ENCODE peak calls at places on chromosomes 12 and 14, in eight cellular contexts. N is BE2C, R is colonic mucosa, X is upper lobe of left lung, I is kidney, F is spleen, C is tibial artery, W is endothelial cell of umbilical vein. K is an unnamed sample.

GRCh38 chr12:69685810-69686209 is 13.3 kb downstream of the BEST3 start:
- DNase-seq in N (no peak), R (no peak), X (no peak), I (no peak), F (no peak), C (no peak), W (peak; percentile 8), K (no peak)

GRCh38 chr12:94938583-94938982 is 64.9 kb downstream of the NDUFA12 start:
- DNase-seq in N (no peak), R (no peak), X (no peak), I (no peak), F (no peak), C (no peak), W (no peak), K (no peak)

GRCh38 chr12:41368006-41368405 is 179.9 kb downstream of the PDZRN4 start:
- DNase-seq in N (peak; percentile 8), R (no peak), X (no peak), I (no peak), F (no peak), C (no peak), W (no peak), K (no peak)

GRCh38 chr12:132921685-132922084 is 34.3 kb upstream of the CHFR start:
- DNase-seq in N (peak; percentile 17), R (no peak), X (no peak), I (no peak), F (no peak), C (no peak), W (no peak), K (no peak)

GRCh38 chr14:61298834-61299233 is 17.7 kb upstream of the TMEM30B start:
- DNase-seq in N (no peak), R (no peak), X (no peak), I (no peak), F (no peak), C (no peak), W (no peak), K (no peak)

GRCh38 chr12:127625372-127625771 is 641.6 kb upstream of the TMEM132C start:
- DNase-seq in N (no peak), R (no peak), X (no peak), I (no peak), F (no peak), C (no peak), W (no peak), K (no peak)

GRCh38 chr14:95477411-95478089 is 38.9 kb downstream of the SYNE3 start:
- DNase-seq in N (no peak), R (no peak), X (no peak), I (peak; percentile 49), F (no peak), C (no peak), W (no peak), K (no peak)

GRCh38 chr12:132527186-132527882 is 37.4 kb downstream of the FBRSL1 start:
- DNase-seq in N (no peak), R (no peak), X (peak; percentile 69), I (no peak), F (no peak), C (no peak), W (no peak), K (no peak)

GRCh38 chr14:48857366-48857765 is 728.8 kb downstream of the RPS29 start:
- DNase-seq in N (no peak), R (no peak), X (no peak), I (no peak), F (no peak), C (no peak), W (no peak), K (no peak)

GRCh38 chr14:104196461-104197180 is 58.2 kb downstream of the KIF26A start:
- DNase-seq in N (no peak), R (no peak), X (peak; percentile 54), I (no peak), F (no peak), C (no peak), W (no peak), K (no peak)

GRCh38 chr12:64104376-64104775 is 117.7 kb downstream of the KICS2 start:
- DNase-seq in N (no peak), R (no peak), X (no peak), I (no peak), F (no peak), C (no peak), W (no peak), K (no peak)

GRCh38 chr12:104539063-104539462 is 82.3 kb downstream of the CHST11 start:
- DNase-seq in N (no peak), R (no peak), X (no peak), I (no peak), F (no peak), C (no peak), W (no peak), K (no peak)

GRCh38 chr14:88044129-88044727 is 39.3 kb downstream of the GPR65 start:
- DNase-seq in N (no peak), R (no peak), X (no peak), I (no peak), F (no peak), C (no peak), W (no peak), K (no peak)

DNA sequence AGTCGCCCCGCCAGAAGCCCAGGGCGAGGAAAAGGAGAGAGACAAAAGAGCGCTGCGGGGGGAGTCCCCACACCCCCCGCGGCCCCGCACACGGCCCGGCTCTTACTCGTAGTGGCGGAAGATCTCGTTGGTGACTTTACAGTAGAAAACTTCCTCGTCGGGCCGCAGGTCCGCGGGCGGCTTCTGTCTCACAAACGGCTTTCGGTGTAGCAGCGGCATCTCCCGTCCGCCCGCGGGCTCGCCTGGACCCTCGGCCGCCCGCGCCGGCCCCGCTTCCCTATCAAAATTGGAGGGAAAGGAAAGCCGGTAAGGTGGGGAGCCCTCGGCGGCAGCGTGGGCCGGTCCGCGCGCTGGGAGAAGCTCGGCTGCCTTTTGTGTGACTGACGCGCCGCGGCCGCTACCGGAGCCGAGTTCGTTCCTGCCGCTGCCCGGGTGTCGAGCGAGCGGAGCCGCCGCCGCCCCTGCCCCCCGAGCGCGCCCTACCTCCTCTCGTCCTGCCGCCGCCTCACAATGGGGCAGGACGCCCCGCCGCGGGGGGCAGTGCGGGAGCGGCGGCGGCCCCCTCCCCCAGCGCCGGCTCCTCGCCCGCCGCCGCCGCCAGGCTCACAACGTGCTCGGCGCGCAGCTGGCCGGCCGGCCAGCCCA is 652 bp downstream of the BAZ1A start:
- DNase-seq in N (peak; percentile 61), R (peak; percentile 61), X (peak; percentile 92), I (peak; percentile 88), F (peak; percentile 94), C (peak; percentile 74), W (peak; percentile 62), K (no peak)
- TF ChIP-seq CTCF in N (no peak), R (no peak), X (no peak), I (no peak), F (peak; percentile 13), C (no peak), W (no peak), K (no peak)

GRCh38 chr14:99592394-99592793 is 11.6 kb downstream of the CCDC85C start:
- DNase-seq in N (no peak), R (no peak), X (no peak), I (no peak), F (no peak), C (no peak), W (no peak), K (no peak)

GRCh38 chr14:99595034-99595433 is 9.0 kb downstream of the CCDC85C start:
- DNase-seq in N (no peak), R (no peak), X (no peak), I (no peak), F (no peak), C (no peak), W (no peak), K (no peak)

GRCh38 chr14:99590746-99591555 is 13.1 kb downstream of the CCDC85C start:
- DNase-seq in N (peak; percentile 71), R (no peak), X (peak; percentile 52), I (no peak), F (no peak), C (no peak), W (peak; percentile 85), K (no peak)

GRCh38 chr14:99593971-99594841 is 9.8 kb downstream of the CCDC85C start:
- DNase-seq in N (no peak), R (no peak), X (peak; percentile 21), I (no peak), F (no peak), C (no peak), W (no peak), K (no peak)

GRCh38 chr14:99592933-99593753 is 10.9 kb downstream of the CCDC85C start:
- DNase-seq in N (no peak), R (no peak), X (peak; percentile 83), I (no peak), F (no peak), C (no peak), W (no peak), K (no peak)
- H3K4me1 ChIP-seq in N (peaks cover 68% of the 10 kb centered on the region), R (peaks cover 20% of the 10 kb centered on the region), X (peaks cover 80% of the 10 kb centered on the region), I (peaks cover 23% of the 10 kb centered on the region), F (peaks cover 8% of the 10 kb centered on the region), C (peaks cover 10% of the 10 kb centered on the region), W (peaks cover 27% of the 10 kb centered on the region), K (peaks cover 99% of the 10 kb centered on the region)

DNA sequence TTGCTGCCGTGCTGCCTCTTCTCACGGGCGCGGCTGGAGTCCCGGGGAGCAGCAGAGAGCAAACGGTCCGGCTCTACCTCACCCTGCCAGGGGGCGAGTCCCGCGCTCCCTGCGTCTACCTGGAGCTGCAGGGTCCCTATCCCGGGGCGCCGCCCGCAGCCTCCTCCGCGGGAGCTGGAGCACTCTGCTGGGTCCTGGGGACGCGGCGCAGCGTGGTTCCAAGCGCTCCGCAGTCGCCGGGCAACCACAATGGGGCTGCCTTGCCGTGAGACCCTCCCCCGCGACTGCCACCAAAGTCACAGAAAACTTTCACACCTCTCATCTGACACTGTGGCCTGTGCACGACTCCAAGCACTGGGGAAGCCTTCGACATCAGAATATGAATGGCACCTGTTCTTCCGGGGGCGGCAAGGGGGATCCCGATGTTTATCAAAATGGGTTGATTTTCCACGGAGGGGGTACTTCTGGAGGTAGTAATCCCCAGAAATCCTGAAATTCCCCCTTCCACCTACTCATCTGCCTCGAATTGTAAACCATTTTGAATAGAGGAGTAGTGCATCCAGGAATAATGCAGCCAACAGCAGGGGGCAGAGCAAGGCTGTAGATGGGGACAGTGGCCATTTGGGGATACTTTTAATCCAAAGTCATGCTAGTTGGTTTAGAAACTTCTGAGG is at the start of gene C12orf42:
- DNase-seq in N (peak; percentile 70), R (peak; percentile 38), X (peak; percentile 87), I (peak; percentile 72), F (no peak), C (no peak), W (peak; percentile 5), K (no peak)
- H3K4me3 ChIP-seq in N (peak within 1 kb of the TSS; percentile 68), R (peak within 1 kb of the TSS; percentile 32), X (peak within 1 kb of the TSS; percentile 44), I (peak within 1 kb of the TSS; percentile 22), F (peak within 1 kb of the TSS; percentile 46), C (peak within 1 kb of the TSS; percentile 20), W (no peak within 1 kb of the TSS), K (peak within 1 kb of the TSS; percentile 38)

GRCh38 chr14:78704965-78705364 is 534.8 kb downstream of the NRXN3 start:
- DNase-seq in N (no peak), R (no peak), X (no peak), I (no peak), F (no peak), C (no peak), W (no peak), K (no peak)

GRCh38 chr14:78701246-78701645 is 531.1 kb downstream of the NRXN3 start:
- DNase-seq in N (no peak), R (no peak), X (no peak), I (no peak), F (no peak), C (no peak), W (no peak), K (no peak)

GRCh38 chr14:78697341-78697740 is 527.2 kb downstream of the NRXN3 start:
- DNase-seq in N (no peak), R (no peak), X (no peak), I (no peak), F (no peak), C (no peak), W (peak; percentile 46), K (no peak)

GRCh38 chr14:78698991-78699390 is 528.8 kb downstream of the NRXN3 start:
- DNase-seq in N (no peak), R (no peak), X (no peak), I (no peak), F (no peak), C (no peak), W (no peak), K (no peak)

GRCh38 chr14:78700236-78700635 is 530.1 kb downstream of the NRXN3 start:
- DNase-seq in N (no peak), R (no peak), X (no peak), I (no peak), F (no peak), C (no peak), W (no peak), K (no peak)
- TF ChIP-seq CTCF in N (no peak), R (no peak), X (no peak), I (no peak), F (no peak), C (no peak), W (peak; percentile 2), K (no peak)